ENCODE peak calls at places on chromosome 10, in six cellular contexts. One of them, this sample, is unnamed.

GRCh38 chr10:120505056-120505455 is 48.0 kb downstream of the PLPP4 start:
- DNase-seq in HepG2: no peak
- DNase-seq in SK-N-SH: no peak
- DNase-seq in K562: no peak
- DNase-seq in GM12878: no peak
- DNase-seq in H1: no peak
- DNase-seq in this sample: no peak

GRCh38 chr10:80413152-80413996 is 5.0 kb downstream of the PRXL2A start:
- DNase-seq in H1: no peak
- DNase-seq in GM12878: no peak
- DNase-seq in K562: no peak
- DNase-seq in HepG2: no peak
- DNase-seq in SK-N-SH: peak; percentile 55
- DNase-seq in this sample: no peak

GRCh38 chr10:126302831-126303230 is 85.4 kb downstream of the ADAM12 start:
- DNase-seq in HepG2: no peak
- DNase-seq in H1: no peak
- DNase-seq in GM12878: no peak
- DNase-seq in K562: no peak
- DNase-seq in SK-N-SH: no peak
- DNase-seq in this sample: no peak

GRCh38 chr10:44908071-44908709 is 2.9 kb upstream of the TMEM72 start:
- DNase-seq in H1: peak; percentile 53
- DNase-seq in SK-N-SH: no peak
- DNase-seq in HepG2: no peak
- DNase-seq in GM12878: no peak
- DNase-seq in K562: no peak
- DNase-seq in this sample: no peak

GRCh38 chr10:86402283-86402931 is 35.8 kb upstream of the GRID1 start:
- DNase-seq in GM12878: no peak
- DNase-seq in H1: no peak
- DNase-seq in K562: no peak
- DNase-seq in HepG2: peak; percentile 20
- DNase-seq in SK-N-SH: no peak
- DNase-seq in this sample: no peak

GRCh38 chr10:19930936-19931859 is 115.0 kb downstream of the PLXDC2 start:
- DNase-seq in H1: no peak
- DNase-seq in HepG2: no peak
- DNase-seq in SK-N-SH: peak; percentile 5
- DNase-seq in GM12878: no peak
- DNase-seq in K562: no peak
- DNase-seq in this sample: no peak

GRCh38 chr10:72612203-72612826 is 13.6 kb downstream of the MICU1 start:
- DNase-seq in SK-N-SH: peak; percentile 46
- DNase-seq in GM12878: no peak
- DNase-seq in HepG2: no peak
- DNase-seq in H1: no peak
- DNase-seq in K562: no peak
- DNase-seq in this sample: no peak

GRCh38 chr10:111990734-111991133 is 192.8 kb downstream of the GPAM start:
- DNase-seq in GM12878: no peak
- DNase-seq in K562: no peak
- DNase-seq in H1: no peak
- DNase-seq in HepG2: no peak
- DNase-seq in SK-N-SH: peak; percentile 28
- DNase-seq in this sample: no peak

GRCh38 chr10:43267811-43268210 is 946 bp upstream of the RASGEF1A start:
- DNase-seq in HepG2: no peak
- DNase-seq in K562: no peak
- DNase-seq in SK-N-SH: no peak
- DNase-seq in GM12878: no peak
- DNase-seq in H1: no peak
- DNase-seq in this sample: no peak

GRCh38 chr10:79933961-79934360 is 14.9 kb downstream of the SFTPD start:
- DNase-seq in GM12878: no peak
- DNase-seq in SK-N-SH: no peak
- DNase-seq in HepG2: peak; percentile 73
- DNase-seq in K562: no peak
- DNase-seq in H1: no peak
- DNase-seq in this sample: no peak

GRCh38 chr10:51804861-51805260 is 105.5 kb upstream of the CSTF2T start:
- DNase-seq in K562: no peak
- DNase-seq in SK-N-SH: no peak
- DNase-seq in GM12878: no peak
- DNase-seq in HepG2: no peak
- DNase-seq in H1: no peak
- DNase-seq in this sample: no peak

GRCh38 chr10:59666310-59666709 is 43.3 kb downstream of the SLC16A9 start:
- DNase-seq in H1: no peak
- DNase-seq in HepG2: no peak
- DNase-seq in K562: no peak
- DNase-seq in SK-N-SH: no peak
- DNase-seq in GM12878: no peak
- DNase-seq in this sample: no peak

GRCh38 chr10:113709221-113709838 is 29.6 kb downstream of the CASP7 start:
- DNase-seq in HepG2: no peak
- DNase-seq in K562: no peak
- DNase-seq in SK-N-SH: no peak
- DNase-seq in H1: no peak
- DNase-seq in GM12878: no peak
- DNase-seq in this sample: no peak

GRCh38 chr10:72261323-72262018 is 12.3 kb upstream of the DDIT4 start:
- DNase-seq in K562: peak; percentile 54
- DNase-seq in H1: no peak
- DNase-seq in HepG2: no peak
- DNase-seq in SK-N-SH: peak; percentile 57
- DNase-seq in GM12878: peak; percentile 90
- DNase-seq in this sample: no peak

GRCh38 chr10:77328272-77328816 is 309.3 kb downstream of the KCNMA1 start:
- DNase-seq in K562: peak; percentile 39
- DNase-seq in HepG2: peak; percentile 10
- DNase-seq in GM12878: no peak
- DNase-seq in SK-N-SH: no peak
- DNase-seq in H1: peak; percentile 77
- DNase-seq in this sample: no peak

GRCh38 chr10:119406137-119406536 is 136.4 kb downstream of the RGS10 start:
- DNase-seq in K562: no peak
- DNase-seq in H1: no peak
- DNase-seq in GM12878: no peak
- DNase-seq in SK-N-SH: no peak
- DNase-seq in HepG2: no peak
- DNase-seq in this sample: no peak

GRCh38 chr10:43313901-43314300 is 47.0 kb upstream of the RASGEF1A start:
- DNase-seq in HepG2: no peak
- DNase-seq in H1: no peak
- DNase-seq in GM12878: no peak
- DNase-seq in SK-N-SH: no peak
- DNase-seq in K562: no peak
- DNase-seq in this sample: no peak

GRCh38 chr10:15725603-15726002 is 5.9 kb upstream of the ITGA8 start:
- DNase-seq in HepG2: peak; percentile 39
- DNase-seq in SK-N-SH: peak; percentile 60
- DNase-seq in H1: no peak
- DNase-seq in GM12878: no peak
- DNase-seq in K562: peak; percentile 55
- DNase-seq in this sample: no peak

GRCh38 chr10:89426230-89426868 is 12.0 kb downstream of the IFIT5 start:
- DNase-seq in H1: no peak
- DNase-seq in SK-N-SH: peak; percentile 53
- DNase-seq in HepG2: peak; percentile 41
- DNase-seq in K562: no peak
- DNase-seq in GM12878: no peak
- DNase-seq in this sample: no peak

GRCh38 chr10:89550509-89550908 is 15.1 kb upstream of the SLC16A12 start:
- DNase-seq in H1: no peak
- DNase-seq in HepG2: no peak
- DNase-seq in SK-N-SH: no peak
- DNase-seq in K562: no peak
- DNase-seq in GM12878: no peak
- DNase-seq in this sample: no peak

GRCh38 chr10:78408671-78409472 is 375.2 kb downstream of the RPS24 start:
- DNase-seq in HepG2: peak; percentile 7
- DNase-seq in H1: no peak
- DNase-seq in SK-N-SH: peak; percentile 53
- DNase-seq in K562: no peak
- DNase-seq in GM12878: no peak
- DNase-seq in this sample: no peak

GRCh38 chr10:47380341-47381215 is 3.5 kb downstream of the ZNF488 start:
- DNase-seq in SK-N-SH: peak; percentile 7
- DNase-seq in HepG2: no peak
- DNase-seq in H1: peak; percentile 17
- DNase-seq in K562: no peak
- DNase-seq in GM12878: no peak
- DNase-seq in this sample: no peak

GRCh38 chr10:132504501-132505272 is 32.9 kb upstream of the INPP5A start:
- DNase-seq in H1: no peak
- DNase-seq in HepG2: no peak
- DNase-seq in GM12878: no peak
- DNase-seq in K562: no peak
- DNase-seq in SK-N-SH: no peak
- DNase-seq in this sample: no peak

GRCh38 chr10:86128360-86128759 is 238.2 kb downstream of the GRID1 start:
- DNase-seq in GM12878: no peak
- DNase-seq in H1: no peak
- DNase-seq in K562: no peak
- DNase-seq in HepG2: no peak
- DNase-seq in SK-N-SH: no peak
- DNase-seq in this sample: no peak

GRCh38 chr10:127048630-127049029 is 143.4 kb downstream of the DOCK1 start:
- DNase-seq in HepG2: no peak
- DNase-seq in GM12878: no peak
- DNase-seq in K562: no peak
- DNase-seq in SK-N-SH: no peak
- DNase-seq in H1: no peak
- DNase-seq in this sample: no peak

GRCh38 chr10:88193018-88193417 is 329.6 kb downstream of the PTEN start:
- DNase-seq in HepG2: no peak
- DNase-seq in SK-N-SH: no peak
- DNase-seq in K562: no peak
- DNase-seq in GM12878: no peak
- DNase-seq in H1: no peak
- DNase-seq in this sample: no peak

GRCh38 chr10:16439294-16439693 is 2.5 kb downstream of the PTER start:
- DNase-seq in HepG2: no peak
- DNase-seq in K562: no peak
- DNase-seq in SK-N-SH: no peak
- DNase-seq in H1: no peak
- DNase-seq in GM12878: no peak
- DNase-seq in this sample: no peak

GRCh38 chr10:378930-379704 is 243.9 kb downstream of the ZMYND11 start:
- DNase-seq in H1: no peak
- DNase-seq in K562: no peak
- DNase-seq in HepG2: no peak
- DNase-seq in SK-N-SH: no peak
- DNase-seq in GM12878: no peak
- DNase-seq in this sample: no peak
- H3K27me3 ChIP-seq in H1: no peaks in the 10 kb centered on the region
- H3K27me3 ChIP-seq in K562: peaks cover 52% of the 10 kb centered on the region
- H3K27me3 ChIP-seq in HepG2: no peaks in the 10 kb centered on the region
- H3K27me3 ChIP-seq in SK-N-SH: no peaks in the 10 kb centered on the region
- H3K27me3 ChIP-seq in GM12878: no peaks in the 10 kb centered on the region
- H3K27me3 ChIP-seq in this sample: no peaks in the 10 kb centered on the region

DNA sequence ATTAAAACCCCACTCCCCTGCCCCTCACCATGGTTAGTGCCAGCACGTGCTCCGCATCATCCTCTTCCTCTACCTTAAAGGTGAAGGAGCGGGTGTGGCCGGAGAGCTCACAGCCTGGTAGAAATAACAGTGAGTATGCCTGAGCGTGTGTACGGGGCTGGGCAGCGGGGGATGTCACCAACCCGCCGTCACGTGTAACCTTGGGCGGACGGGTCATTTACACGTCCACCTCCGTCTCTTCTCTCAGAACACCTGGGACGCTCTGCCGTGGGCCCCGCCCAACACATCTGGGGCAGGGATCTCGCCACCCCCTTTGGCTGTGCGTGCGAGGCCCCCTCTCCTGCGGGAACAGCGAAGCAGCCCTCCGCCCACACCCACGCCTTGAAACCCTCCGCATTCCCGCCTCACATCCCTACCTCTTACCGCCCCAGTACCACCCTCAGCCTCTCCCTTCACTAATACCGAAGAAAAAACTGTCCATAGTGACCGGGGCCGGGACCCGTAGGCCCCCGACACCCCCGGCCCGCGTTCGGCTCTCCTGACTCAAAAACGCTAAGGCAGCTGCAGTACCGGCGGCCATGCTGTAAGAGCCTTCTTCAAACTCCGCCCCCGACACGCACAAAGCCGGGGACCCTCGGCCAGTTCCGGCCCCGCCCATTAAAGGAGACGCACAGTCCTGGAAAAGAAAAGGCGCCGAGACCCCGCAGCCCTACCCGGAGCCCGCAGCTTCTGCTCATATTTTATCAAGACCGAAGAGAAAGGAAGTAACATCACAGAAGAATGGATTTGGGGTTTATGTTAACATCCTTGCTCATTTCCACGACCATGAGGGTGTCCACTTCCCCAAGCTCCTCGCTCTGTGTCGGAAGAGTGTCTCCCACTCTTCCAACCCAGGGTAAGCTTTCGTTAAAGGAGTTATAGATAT is at the start of gene NPM3:
- DNase-seq in K562: peak; percentile 82
- DNase-seq in HepG2: peak; percentile 76
- DNase-seq in H1: peak; percentile 91
- DNase-seq in SK-N-SH: peak; percentile 94
- DNase-seq in GM12878: no peak
- DNase-seq in this sample: peak; percentile 88
- TF ChIP-seq GABPA in K562: peak; percentile 78
- TF ChIP-seq GABPA in HepG2: peak; percentile 87
- TF ChIP-seq GABPA in H1: no peak
- TF ChIP-seq GABPA in SK-N-SH: peak; percentile 71
- TF ChIP-seq GABPA in GM12878: peak; percentile 72
- TF ChIP-seq GABPA in this sample: no peak

DNA sequence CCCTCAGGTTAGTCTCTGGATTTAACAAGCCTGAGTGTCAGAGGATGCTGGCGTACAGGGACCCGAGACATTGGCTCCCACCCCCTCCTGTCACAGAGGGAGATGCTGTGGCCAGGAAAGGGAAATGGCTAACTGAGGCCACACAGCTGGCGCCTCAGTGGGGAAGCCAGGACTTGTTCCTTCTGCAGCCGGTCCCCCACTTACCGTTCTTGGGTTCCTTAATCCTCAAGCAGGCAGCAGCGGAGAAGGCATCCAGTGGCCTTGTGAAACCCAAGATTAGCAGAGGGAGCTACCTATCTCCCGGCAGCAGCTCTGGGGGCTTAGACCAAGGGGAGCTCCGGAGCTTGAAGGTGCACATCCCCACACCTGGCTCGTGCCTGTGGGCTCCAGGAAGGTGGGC is 65.4 kb downstream of the NEURL1 start:
- DNase-seq in GM12878: no peak
- DNase-seq in SK-N-SH: no peak
- DNase-seq in HepG2: no peak
- DNase-seq in H1: no peak
- DNase-seq in K562: no peak
- DNase-seq in this sample: peak; percentile 38
- H3K27me3 ChIP-seq in GM12878: peaks cover 12% of the 10 kb centered on the region
- H3K27me3 ChIP-seq in SK-N-SH: peaks cover 9% of the 10 kb centered on the region
- H3K27me3 ChIP-seq in HepG2: peaks cover 62% of the 10 kb centered on the region
- H3K27me3 ChIP-seq in H1: peaks cover 9% of the 10 kb centered on the region
- H3K27me3 ChIP-seq in K562: peaks cover 57% of the 10 kb centered on the region
- H3K27me3 ChIP-seq in this sample: peaks cover 20% of the 10 kb centered on the region

GRCh38 chr10:110918269-110918632 is 729 bp downstream of the BBIP1 start:
- DNase-seq in K562: peak; percentile 84
- DNase-seq in H1: peak; percentile 94
- DNase-seq in GM12878: peak; percentile 63
- DNase-seq in SK-N-SH: no peak
- DNase-seq in HepG2: peak; percentile 87
- DNase-seq in this sample: peak; percentile 96
- TF ChIP-seq GABPA in K562: no peak
- TF ChIP-seq GABPA in H1: no peak
- TF ChIP-seq GABPA in GM12878: no peak
- TF ChIP-seq GABPA in SK-N-SH: no peak
- TF ChIP-seq GABPA in HepG2: no peak
- TF ChIP-seq GABPA in this sample: no peak